ENCODE peak calls at places on chromosomes 4 and X, in ten cellular contexts. One of them, this sample, is unnamed.
A peak's percentile ranks its signal among the peaks of the same experiment; 100 is the strongest.

GRCh38 chr4:141636077-141636770 is at the start of gene IL15:
- DNase-seq in DMS 273 treated with DMSO at 0.1 percent for 48 hours: no peak
- DNase-seq in HuH-7.5: peak; percentile 51
- DNase-seq in stimulated activated CD4-positive, alpha-beta T cell treated with anti-CD3 and anti-CD28 coated beads, Interleukin-4, amount 100 ng/mL, for 24 hours: peak; percentile 71
- DNase-seq in ovary: peak; percentile 60
- DNase-seq in neural crest cell: peak; percentile 1
- DNase-seq in activated T-cell treated with anti-CD3 and anti-CD28 coated beads, Interleukin-2, amount 50 U/mL, for 4 hours: peak; percentile 56
- DNase-seq in stimulated activated CD8-positive, alpha-beta memory T cell treated with anti-CD3 and anti-CD28 coated beads, Interleukin-7, amount 100 ng/mL, for 1 hour: peak; percentile 20
- DNase-seq in glutamatergic neuron: peak; percentile 41
- DNase-seq in GM20000: peak; percentile 85
- DNase-seq in this sample: no peak

GRCh38 chr4:115292320-115293092 is 179.1 kb upstream of the NDST4 start:
- DNase-seq in stimulated activated CD4-positive, alpha-beta T cell treated with anti-CD3 and anti-CD28 coated beads, Interleukin-4, amount 100 ng/mL, for 24 hours: no peak
- DNase-seq in DMS 273 treated with DMSO at 0.1 percent for 48 hours: no peak
- DNase-seq in activated T-cell treated with anti-CD3 and anti-CD28 coated beads, Interleukin-2, amount 50 U/mL, for 4 hours: no peak
- DNase-seq in HuH-7.5: no peak
- DNase-seq in stimulated activated CD8-positive, alpha-beta memory T cell treated with anti-CD3 and anti-CD28 coated beads, Interleukin-7, amount 100 ng/mL, for 1 hour: no peak
- DNase-seq in GM20000: no peak
- DNase-seq in glutamatergic neuron: no peak
- DNase-seq in ovary: no peak
- DNase-seq in neural crest cell: no peak
- DNase-seq in this sample: no peak

GRCh38 chrX:20309796-20310195 is 43.1 kb upstream of the RPS6KA3 start:
- DNase-seq in activated T-cell treated with anti-CD3 and anti-CD28 coated beads, Interleukin-2, amount 50 U/mL, for 4 hours: no peak
- DNase-seq in neural crest cell: no peak
- DNase-seq in stimulated activated CD4-positive, alpha-beta T cell treated with anti-CD3 and anti-CD28 coated beads, Interleukin-4, amount 100 ng/mL, for 24 hours: no peak
- DNase-seq in glutamatergic neuron: no peak
- DNase-seq in ovary: no peak
- DNase-seq in stimulated activated CD8-positive, alpha-beta memory T cell treated with anti-CD3 and anti-CD28 coated beads, Interleukin-7, amount 100 ng/mL, for 1 hour: no peak
- DNase-seq in GM20000: no peak
- DNase-seq in HuH-7.5: no peak
- DNase-seq in DMS 273 treated with DMSO at 0.1 percent for 48 hours: no peak
- DNase-seq in this sample: no peak

GRCh38 chr4:385934-386707 is 48.5 kb downstream of the ZNF141 start:
- DNase-seq in stimulated activated CD4-positive, alpha-beta T cell treated with anti-CD3 and anti-CD28 coated beads, Interleukin-4, amount 100 ng/mL, for 24 hours: no peak
- DNase-seq in activated T-cell treated with anti-CD3 and anti-CD28 coated beads, Interleukin-2, amount 50 U/mL, for 4 hours: no peak
- DNase-seq in stimulated activated CD8-positive, alpha-beta memory T cell treated with anti-CD3 and anti-CD28 coated beads, Interleukin-7, amount 100 ng/mL, for 1 hour: no peak
- DNase-seq in HuH-7.5: no peak
- DNase-seq in DMS 273 treated with DMSO at 0.1 percent for 48 hours: no peak
- DNase-seq in ovary: no peak
- DNase-seq in GM20000: no peak
- DNase-seq in glutamatergic neuron: peak; percentile 61
- DNase-seq in neural crest cell: no peak
- DNase-seq in this sample: no peak

GRCh38 chr4:98567611-98568010 is 90.8 kb downstream of the TSPAN5 start:
- DNase-seq in stimulated activated CD4-positive, alpha-beta T cell treated with anti-CD3 and anti-CD28 coated beads, Interleukin-4, amount 100 ng/mL, for 24 hours: no peak
- DNase-seq in neural crest cell: no peak
- DNase-seq in stimulated activated CD8-positive, alpha-beta memory T cell treated with anti-CD3 and anti-CD28 coated beads, Interleukin-7, amount 100 ng/mL, for 1 hour: no peak
- DNase-seq in HuH-7.5: no peak
- DNase-seq in DMS 273 treated with DMSO at 0.1 percent for 48 hours: no peak
- DNase-seq in ovary: no peak
- DNase-seq in activated T-cell treated with anti-CD3 and anti-CD28 coated beads, Interleukin-2, amount 50 U/mL, for 4 hours: no peak
- DNase-seq in glutamatergic neuron: no peak
- DNase-seq in GM20000: no peak
- DNase-seq in this sample: no peak

GRCh38 chr4:6761540-6762243 is 20.8 kb upstream of the KIAA0232 start:
- DNase-seq in glutamatergic neuron: no peak
- DNase-seq in GM20000: no peak
- DNase-seq in activated T-cell treated with anti-CD3 and anti-CD28 coated beads, Interleukin-2, amount 50 U/mL, for 4 hours: no peak
- DNase-seq in stimulated activated CD4-positive, alpha-beta T cell treated with anti-CD3 and anti-CD28 coated beads, Interleukin-4, amount 100 ng/mL, for 24 hours: no peak
- DNase-seq in neural crest cell: peak; percentile 37
- DNase-seq in DMS 273 treated with DMSO at 0.1 percent for 48 hours: no peak
- DNase-seq in HuH-7.5: no peak
- DNase-seq in ovary: no peak
- DNase-seq in stimulated activated CD8-positive, alpha-beta memory T cell treated with anti-CD3 and anti-CD28 coated beads, Interleukin-7, amount 100 ng/mL, for 1 hour: no peak
- DNase-seq in this sample: no peak

GRCh38 chr4:23324291-23324690 is 565.6 kb downstream of the PPARGC1A start:
- DNase-seq in glutamatergic neuron: no peak
- DNase-seq in ovary: no peak
- DNase-seq in stimulated activated CD4-positive, alpha-beta T cell treated with anti-CD3 and anti-CD28 coated beads, Interleukin-4, amount 100 ng/mL, for 24 hours: no peak
- DNase-seq in GM20000: no peak
- DNase-seq in HuH-7.5: no peak
- DNase-seq in DMS 273 treated with DMSO at 0.1 percent for 48 hours: no peak
- DNase-seq in neural crest cell: no peak
- DNase-seq in activated T-cell treated with anti-CD3 and anti-CD28 coated beads, Interleukin-2, amount 50 U/mL, for 4 hours: no peak
- DNase-seq in stimulated activated CD8-positive, alpha-beta memory T cell treated with anti-CD3 and anti-CD28 coated beads, Interleukin-7, amount 100 ng/mL, for 1 hour: no peak
- DNase-seq in this sample: no peak

GRCh38 chr4:157980158-157980557 is 192.7 kb downstream of the GASK1B start:
- DNase-seq in neural crest cell: no peak
- DNase-seq in GM20000: no peak
- DNase-seq in HuH-7.5: no peak
- DNase-seq in DMS 273 treated with DMSO at 0.1 percent for 48 hours: no peak
- DNase-seq in stimulated activated CD8-positive, alpha-beta memory T cell treated with anti-CD3 and anti-CD28 coated beads, Interleukin-7, amount 100 ng/mL, for 1 hour: no peak
- DNase-seq in activated T-cell treated with anti-CD3 and anti-CD28 coated beads, Interleukin-2, amount 50 U/mL, for 4 hours: no peak
- DNase-seq in ovary: no peak
- DNase-seq in stimulated activated CD4-positive, alpha-beta T cell treated with anti-CD3 and anti-CD28 coated beads, Interleukin-4, amount 100 ng/mL, for 24 hours: no peak
- DNase-seq in glutamatergic neuron: no peak
- DNase-seq in this sample: no peak

GRCh38 chrX:132769609-132770008 is 188.8 kb downstream of the HS6ST2 start:
- DNase-seq in GM20000: no peak
- DNase-seq in stimulated activated CD4-positive, alpha-beta T cell treated with anti-CD3 and anti-CD28 coated beads, Interleukin-4, amount 100 ng/mL, for 24 hours: no peak
- DNase-seq in stimulated activated CD8-positive, alpha-beta memory T cell treated with anti-CD3 and anti-CD28 coated beads, Interleukin-7, amount 100 ng/mL, for 1 hour: no peak
- DNase-seq in neural crest cell: no peak
- DNase-seq in glutamatergic neuron: no peak
- DNase-seq in activated T-cell treated with anti-CD3 and anti-CD28 coated beads, Interleukin-2, amount 50 U/mL, for 4 hours: no peak
- DNase-seq in DMS 273 treated with DMSO at 0.1 percent for 48 hours: no peak
- DNase-seq in HuH-7.5: no peak
- DNase-seq in ovary: no peak
- DNase-seq in this sample: no peak

This sample was measured in Karpas-422.